ENCODE peak calls at places on chromosomes 2 and 18, in ten cellular contexts. P, R, H, N, G, K, A, L, F and T are unnamed samples.

GRCh38 chr2:172193331-172194089 is 90.8 kb upstream of the DLX2 start:
- DNase-seq in P (no peak), R (no peak), H (no peak), N (no peak), G (no peak), K (no peak), A (no peak), L (no peak), F (no peak), T (no peak)

GRCh38 chr2:120763516-120763915 is 27.8 kb downstream of the GLI2 start:
- DNase-seq in P (peak), R (peak), H (no peak), N (no peak), G (peak), K (no peak), A (no peak), L (no peak), F (no peak), T (no peak)

GRCh38 chr2:122514451-122514996 is 759.1 kb downstream of the TSN start:
- DNase-seq in P (no peak), R (peak), H (no peak), N (no peak), G (no peak), K (no peak), A (no peak), L (no peak), F (no peak), T (no peak)

GRCh38 chr2:200528228-200528627 is 2.2 kb downstream of the SGO2 start:
- DNase-seq in P (no peak), R (no peak), H (no peak), N (no peak), G (no peak), K (no peak), A (no peak), L (no peak), F (no peak), T (no peak)

GRCh38 chr2:217932661-217933325 is 70.0 kb downstream of the TNS1 start:
- DNase-seq in P (no peak), R (peak), H (no peak), N (no peak), G (no peak), K (no peak), A (no peak), L (no peak), F (no peak), T (no peak)

GRCh38 chr18:55031164-55031563 is 71.9 kb upstream of the CCDC68 start:
- DNase-seq in P (no peak), R (no peak), H (no peak), N (no peak), G (no peak), K (no peak), A (no peak), L (no peak), F (no peak), T (no peak)

GRCh38 chr18:24801011-24801410 is 340.6 kb downstream of the HRH4 start:
- DNase-seq in P (no peak), R (no peak), H (no peak), N (no peak), G (no peak), K (no peak), A (no peak), L (no peak), F (no peak), T (no peak)

GRCh38 chr2:106572541-106573148 is 85.5 kb downstream of the CD8B2 start:
- DNase-seq in P (no peak), R (no peak), H (no peak), N (no peak), G (no peak), K (no peak), A (no peak), L (peak), F (no peak), T (peak)

GRCh38 chr18:69838003-69838402 is 109.7 kb downstream of the CD226 start:
- DNase-seq in P (no peak), R (no peak), H (no peak), N (no peak), G (no peak), K (no peak), A (no peak), L (no peak), F (no peak), T (no peak)

GRCh38 chr2:38737925-38738324 is 13.2 kb downstream of the SRSF7 start:
- DNase-seq in P (no peak), R (no peak), H (no peak), N (no peak), G (no peak), K (no peak), A (no peak), L (no peak), F (no peak), T (no peak)

GRCh38 chr2:98016908-98017700 is 21.4 kb upstream of the TMEM131 start:
- DNase-seq in P (no peak), R (no peak), H (no peak), N (no peak), G (no peak), K (no peak), A (no peak), L (no peak), F (no peak), T (no peak)

GRCh38 chr2:98944786-98945185 is 8.8 kb upstream of the CRACDL start:
- DNase-seq in P (no peak), R (peak), H (no peak), N (no peak), G (no peak), K (no peak), A (no peak), L (no peak), F (no peak), T (no peak)